ENCODE peak calls at places on chromosomes 2 and 18, in four cellular contexts. R, P, E and Y are unnamed samples.

GRCh38 chr2:233482616-233483015 is 84.0 kb downstream of the USP40 start:
- DNase-seq in R (peak), P (no peak), E (no peak), Y (peak)

GRCh38 chr2:231931481-231931915 is 5.3 kb upstream of the NPPC start:
- DNase-seq in E (no peak), R (no peak), P (no peak), Y (no peak)

GRCh38 chr2:28164280-28164801 is 228.3 kb upstream of the FOSL2 start:
- DNase-seq in R (peak), E (no peak), P (no peak), Y (no peak)

GRCh38 chr2:173652731-173653426 is 298.2 kb downstream of the CDCA7 start:
- DNase-seq in E (peak), P (peak), R (peak), Y (no peak)

GRCh38 chr2:202007015-202008011 is 26.3 kb upstream of the FZD7 start:
- DNase-seq in R (no peak), P (no peak), E (no peak), Y (no peak)

GRCh38 chr2:11896386-11896785 is 150.0 kb downstream of the LPIN1 start:
- DNase-seq in R (no peak), P (no peak), E (no peak), Y (no peak)

GRCh38 chr2:50344509-50345106 is 687.3 kb downstream of the NRXN1 start:
- DNase-seq in P (no peak), R (no peak), E (no peak), Y (peak)

GRCh38 chr2:148021059-148021985 is at the start of gene MBD5:
- DNase-seq in R (peak), E (peak), P (peak), Y (peak)

GRCh38 chr18:79986726-79987125 is 1.6 kb downstream of the TXNL4A start:
- DNase-seq in R (peak), P (no peak), E (no peak), Y (no peak)

GRCh38 chr18:53952700-53953099 is 271.8 kb downstream of the MBD2 start:
- DNase-seq in R (no peak), P (no peak), E (no peak), Y (no peak)

GRCh38 chr2:143685439-143686078 is 556.3 kb downstream of the ARHGAP15 start:
- DNase-seq in R (no peak), E (no peak), P (no peak), Y (no peak)

GRCh38 chr2:209834767-209835166 is 63.1 kb downstream of the UNC80 start:
- DNase-seq in P (no peak), R (no peak), E (no peak), Y (no peak)

GRCh38 chr2:174633621-174633927 is 36.0 kb upstream of the WIPF1 start:
- DNase-seq in E (no peak), P (no peak), R (peak), Y (peak)

GRCh38 chr2:43051316-43051715 is 175.1 kb downstream of the ZFP36L2 start:
- DNase-seq in E (no peak), R (peak), P (peak), Y (no peak)

GRCh38 chr18:48940854-48941531 is 9.8 kb downstream of the SMAD7 start:
- DNase-seq in P (no peak), R (peak), E (no peak), Y (peak)

GRCh38 chr2:239296020-239296932 is 104.5 kb downstream of the HDAC4 start:
- DNase-seq in R (no peak), E (peak), P (no peak), Y (no peak)

GRCh38 chr2:71945133-71945959 is 202.3 kb downstream of the CYP26B1 start:
- DNase-seq in P (no peak), R (no peak), E (no peak), Y (no peak)

GRCh38 chr2:236862961-236863728 is 222.5 kb upstream of the COPS8 start:
- DNase-seq in R (no peak), P (no peak), E (no peak), Y (no peak)

GRCh38 chr2:98473995-98474780 is 29.5 kb downstream of the INPP4A start:
- DNase-seq in E (no peak), P (no peak), R (no peak), Y (no peak)

GRCh38 chr18:23503038-23503966 is at the start of gene RMC1:
- DNase-seq in P (peak), E (peak), R (peak), Y (peak)
- TF ChIP-seq CTCF in P (no peak), E (peak), R (peak), Y (no peak)

GRCh38 chr2:10136187-10136934 is 13.8 kb downstream of the RRM2 start:
- DNase-seq in E (peak), R (no peak), P (no peak), Y (peak)

GRCh38 chr2:10132596-10132995 is 10.1 kb downstream of the RRM2 start:
- DNase-seq in E (no peak), R (no peak), P (no peak), Y (no peak)

GRCh38 chr2:10133007-10133647 is 10.6 kb downstream of the RRM2 start:
- DNase-seq in R (no peak), E (no peak), P (no peak), Y (no peak)

GRCh38 chr2:10137053-10137843 is 14.7 kb downstream of the RRM2 start:
- DNase-seq in P (no peak), E (no peak), R (no peak), Y (peak)

DNA sequence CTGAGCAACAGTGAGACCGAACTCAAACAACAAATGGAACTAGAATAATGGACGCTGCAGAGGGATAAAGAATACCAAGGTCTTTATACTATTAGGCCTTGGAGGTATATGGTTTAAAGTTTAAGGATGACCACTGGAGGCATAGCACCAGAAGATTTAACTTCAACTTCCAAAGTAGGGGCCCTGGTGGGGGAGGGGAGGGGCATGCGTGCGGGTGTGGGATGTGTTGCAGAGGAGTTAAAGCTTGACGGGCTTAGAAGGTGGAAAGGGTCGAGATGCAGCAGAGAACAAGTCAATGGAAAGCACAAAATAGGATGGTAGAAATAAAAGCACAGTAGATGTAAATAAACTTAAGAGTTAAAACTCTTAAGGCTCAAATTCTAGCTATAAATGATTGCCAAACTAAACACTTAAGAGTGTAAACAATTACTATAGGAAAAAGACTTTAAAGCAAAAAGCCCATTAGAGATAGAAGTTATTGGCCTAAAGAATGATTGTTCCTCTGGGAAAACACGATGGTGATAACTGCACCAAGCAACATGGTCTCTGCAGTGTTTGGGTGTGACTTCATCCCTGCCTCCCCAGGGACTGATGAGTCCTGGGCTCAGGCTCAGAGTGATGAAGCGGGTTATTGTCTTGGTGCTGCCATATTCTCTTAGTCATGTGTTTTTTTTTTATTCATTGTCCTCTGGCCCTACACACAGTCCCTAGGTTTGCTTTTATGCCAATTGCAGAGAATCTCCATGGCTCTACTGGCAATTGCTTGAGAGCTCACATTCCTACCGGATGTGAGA is 13.0 kb downstream of the RRM2 start:
- DNase-seq in R (no peak), P (no peak), E (no peak), Y (peak)
- TF ChIP-seq POLR2A in R (peak), P (no peak), E (no peak), Y (no peak)

GRCh38 chr2:177767768-177768167 is 304.8 kb downstream of the PDE11A start:
- DNase-seq in R (no peak), E (no peak), P (no peak), Y (peak)
- TF ChIP-seq MYC in R (no peak), E (no peak), P (no peak), Y (no peak)

DNA sequence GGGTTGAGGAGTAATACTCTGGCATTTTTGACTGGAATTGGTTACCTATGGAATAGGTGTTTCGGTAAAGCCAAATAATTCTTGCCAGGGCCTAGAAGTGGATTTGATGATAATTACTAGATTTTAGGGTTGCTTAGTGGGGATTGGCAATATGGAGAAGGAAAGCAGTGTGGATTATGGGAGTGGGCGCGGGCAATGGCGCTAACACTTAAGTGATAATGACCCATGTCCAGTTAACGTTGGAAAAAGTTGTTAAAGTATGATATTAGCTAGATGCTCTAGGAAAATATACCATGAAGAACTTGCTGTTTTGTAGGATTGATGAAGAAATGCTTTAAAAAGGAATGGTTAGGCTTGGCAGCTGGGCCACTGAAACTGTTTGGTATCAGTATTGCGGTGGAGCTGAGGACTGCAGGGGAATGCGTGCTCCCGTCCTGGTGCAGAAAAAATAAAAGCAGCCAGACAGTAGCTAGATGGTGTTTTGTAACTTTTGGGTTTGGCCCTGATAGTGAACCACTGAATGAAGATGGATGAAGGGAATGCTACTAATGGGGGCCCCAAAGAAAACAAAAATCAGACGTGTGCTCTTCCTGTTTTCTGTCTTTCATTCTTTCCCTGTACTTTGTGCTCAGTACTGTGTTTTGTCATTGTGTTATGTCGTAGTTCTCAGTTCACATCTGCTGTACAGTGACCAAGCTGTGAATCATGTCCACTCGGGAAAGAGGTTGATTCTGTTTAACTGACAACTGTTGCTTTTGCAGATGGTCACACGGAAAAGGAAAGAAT is 937 bp downstream of the INSIG2 start:
- DNase-seq in R (peak), P (peak), E (peak), Y (peak)
- TF ChIP-seq CTCF in R (peak), P (no peak), E (peak), Y (no peak)

GRCh38 chr2:150482667-150483260 is 4.7 kb downstream of the RND3 start:
- DNase-seq in E (no peak), P (no peak), R (no peak), Y (no peak)

GRCh38 chr2:150479075-150479915 is 8.2 kb downstream of the RND3 start:
- DNase-seq in E (no peak), P (no peak), R (peak), Y (no peak)

GRCh38 chr2:150482111-150482510 is 5.4 kb downstream of the RND3 start:
- DNase-seq in P (no peak), R (peak), E (no peak), Y (no peak)

GRCh38 chr2:150480241-150480640 is 7.2 kb downstream of the RND3 start:
- DNase-seq in E (no peak), R (peak), P (no peak), Y (no peak)

GRCh38 chr2:150480971-150481830 is 6.3 kb downstream of the RND3 start:
- DNase-seq in R (peak), P (no peak), E (no peak), Y (no peak)
- TF ChIP-seq POLR2A in R (no peak), P (no peak), E (no peak), Y (no peak)

DNA sequence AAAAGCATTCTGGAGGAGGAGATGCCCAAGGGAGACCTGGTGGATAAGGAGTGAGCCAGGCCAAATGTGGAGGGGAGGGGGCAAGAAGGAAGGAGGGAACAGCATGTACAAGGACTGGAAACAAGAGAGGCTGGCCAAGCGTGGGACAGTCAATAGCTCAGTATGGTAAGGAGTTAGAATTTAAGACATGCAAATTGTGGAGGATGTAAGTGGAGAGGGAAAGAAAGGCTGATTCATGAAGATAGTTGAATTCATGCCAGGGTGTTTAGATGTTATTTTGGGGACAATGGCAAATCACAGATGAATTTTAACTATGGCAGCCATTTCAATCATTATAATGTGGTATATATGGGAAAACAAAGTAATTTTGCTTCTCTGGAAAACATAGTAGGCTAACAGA is 462.3 kb downstream of the MEIS1 start:
- DNase-seq in E (no peak), P (no peak), R (no peak), Y (no peak)
- TF ChIP-seq MYC in E (no peak), P (no peak), R (no peak), Y (no peak)

DNA sequence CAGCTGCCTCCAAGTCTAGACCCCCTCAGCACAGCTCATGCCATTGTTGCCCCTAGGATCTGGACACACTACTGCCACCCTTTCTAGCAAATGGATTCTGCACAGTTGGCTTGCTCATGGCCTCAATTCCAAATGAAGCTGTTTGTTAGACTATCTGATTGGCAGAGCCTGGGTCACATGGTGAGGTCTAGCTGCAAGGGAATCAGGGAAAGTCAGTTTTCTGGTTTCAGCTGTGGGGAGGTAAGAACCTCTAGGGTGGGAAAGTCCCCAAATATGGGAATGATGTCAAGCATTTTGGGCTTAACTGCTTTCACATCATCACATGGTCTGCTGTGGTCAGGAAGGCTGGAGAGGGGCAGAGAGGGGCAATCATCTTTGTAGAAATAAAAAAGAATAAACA is 150.4 kb upstream of the ITGA6 start:
- DNase-seq in P (no peak), R (no peak), E (no peak), Y (no peak)
- TF ChIP-seq CTCF in P (no peak), R (no peak), E (no peak), Y (no peak)

GRCh38 chr2:238141541-238142318 is 3.3 kb downstream of the KLHL30 start:
- DNase-seq in E (peak), R (peak), P (peak), Y (peak)
- TF ChIP-seq POLR2A in E (no peak), R (no peak), P (no peak), Y (no peak)

DNA sequence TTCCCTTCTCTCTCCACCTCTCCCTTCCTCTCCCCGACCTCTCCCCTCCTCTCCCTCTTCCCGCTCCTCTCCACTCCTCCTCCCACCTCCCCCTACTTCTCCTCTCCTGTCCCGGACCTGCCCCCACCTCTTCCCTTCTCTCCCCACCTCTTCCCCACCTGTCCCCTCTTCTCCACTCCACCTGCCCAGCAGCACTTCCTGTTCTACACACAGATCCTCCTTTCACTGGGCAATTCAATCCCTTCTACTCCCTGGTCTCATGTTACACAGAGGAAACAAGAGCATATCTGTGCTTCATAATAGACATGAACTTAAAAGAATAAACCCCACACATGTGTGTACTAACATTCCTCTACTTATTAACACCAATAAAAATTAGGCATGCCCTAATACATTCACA is 34.8 kb downstream of the TIMM21 start:
- DNase-seq in E (no peak), R (no peak), P (no peak), Y (no peak)
- TF ChIP-seq MYC in E (no peak), R (no peak), P (no peak), Y (no peak)